ENCODE peak calls at places on chromosomes 12 and 14, in eight cellular contexts. I, X, R, D, O, M, F and J are unnamed samples.

GRCh38 chr14:60151715-60152114 is 13.5 kb downstream of the DHRS7 start:
- DNase-seq in I (peak; percentile 80), X (peak; percentile 97), R (peak; percentile 50), D (peak; percentile 84), O (peak; percentile 77), M (no peak), F (peak; percentile 100), J (peak; percentile 67)

GRCh38 chr12:5568325-5568981 is 136.5 kb downstream of the NTF3 start:
- DNase-seq in I (no peak), X (no peak), R (peak; percentile 43), D (no peak), O (peak; percentile 39), M (no peak), F (no peak), J (no peak)

GRCh38 chr12:100995771-100996170 is 201.2 kb downstream of the ANO4 start:
- DNase-seq in I (no peak), X (no peak), R (no peak), D (no peak), O (no peak), M (no peak), F (no peak), J (peak; percentile 66)

GRCh38 chr12:125999643-126000042 is 934.4 kb downstream of the AACS start:
- DNase-seq in I (no peak), X (no peak), R (no peak), D (no peak), O (no peak), M (no peak), F (no peak), J (no peak)

GRCh38 chr12:6435941-6436715 is 8.6 kb upstream of the CD27 start:
- DNase-seq in I (no peak), X (no peak), R (no peak), D (no peak), O (no peak), M (no peak), F (no peak), J (no peak)

GRCh38 chr12:25950329-25951115 is 8.0 kb upstream of the RASSF8 start:
- DNase-seq in I (no peak), X (peak; percentile 73), R (no peak), D (peak; percentile 73), O (peak; percentile 36), M (no peak), F (peak; percentile 88), J (no peak)

GRCh38 chr14:60724080-60724618 is at the start of gene SIX4:
- DNase-seq in I (peak; percentile 89), X (peak; percentile 93), R (peak; percentile 87), D (peak; percentile 92), O (peak; percentile 93), M (peak; percentile 77), F (peak; percentile 98), J (peak; percentile 83)

GRCh38 chr12:30268036-30268435 is 427.6 kb downstream of the IPO8 start:
- DNase-seq in I (no peak), X (peak; percentile 6), R (no peak), D (no peak), O (no peak), M (no peak), F (no peak), J (peak; percentile 66)

GRCh38 chr12:120101617-120102016 is 14.9 kb downstream of the RAB35 start:
- DNase-seq in I (no peak), X (no peak), R (no peak), D (no peak), O (no peak), M (no peak), F (no peak), J (no peak)

GRCh38 chr14:21102472-21103164 is 1.8 kb downstream of the TMEM253 start:
- DNase-seq in I (no peak), X (no peak), R (no peak), D (no peak), O (no peak), M (no peak), F (no peak), J (no peak)

GRCh38 chr12:27631365-27631764 is 64.9 kb upstream of the REP15 start:
- DNase-seq in I (no peak), X (no peak), R (no peak), D (no peak), O (no peak), M (no peak), F (no peak), J (no peak)
- TF ChIP-seq EZH2 in I (no peak), X (no peak), R (no peak), D (no peak), O (no peak), M (no peak), F (no peak), J (no peak)

DNA sequence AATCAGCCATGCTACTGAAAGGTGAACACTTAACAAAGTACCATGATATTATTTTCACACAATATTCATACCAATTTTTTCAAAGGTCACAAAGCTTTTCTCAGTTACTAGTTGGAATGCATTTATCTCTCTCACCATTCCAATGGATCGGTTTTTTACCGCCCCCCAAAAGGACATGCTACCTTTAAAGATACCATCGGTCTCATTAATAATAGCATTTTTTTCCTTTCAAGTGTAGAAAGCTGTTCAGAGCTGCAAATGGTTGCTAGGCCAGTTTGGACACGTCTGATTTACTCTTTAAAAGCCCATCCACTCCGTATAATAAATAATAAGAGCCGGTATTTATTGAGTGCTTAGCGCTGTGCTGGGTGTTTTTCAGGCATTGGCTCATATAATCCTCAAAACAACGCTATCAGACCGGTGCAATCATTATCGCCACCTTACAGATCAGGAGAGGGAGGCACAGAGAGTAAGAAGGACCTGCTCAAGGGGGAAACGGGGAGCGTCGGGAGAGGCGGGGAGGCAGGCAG is 35.0 kb upstream of the STON2 start:
- DNase-seq in I (no peak), X (no peak), R (no peak), D (no peak), O (no peak), M (no peak), F (no peak), J (no peak)
- TF ChIP-seq EZH2 in I (no peak), X (peak; percentile 93), R (no peak), D (no peak), O (no peak), M (no peak), F (no peak), J (no peak)

GRCh38 chr14:69573205-69573840 is 1.3 kb downstream of the CCDC177 start:
- DNase-seq in I (no peak), X (peak; percentile 33), R (no peak), D (no peak), O (no peak), M (peak; percentile 48), F (no peak), J (no peak)
- TF ChIP-seq EZH2 in I (peak; percentile 100), X (peak; percentile 83), R (no peak), D (no peak), O (no peak), M (no peak), F (no peak), J (no peak)

GRCh38 chr12:92199846-92200576 is 54.4 kb upstream of the BTG1 start:
- DNase-seq in I (peak; percentile 69), X (peak; percentile 40), R (no peak), D (no peak), O (no peak), M (no peak), F (no peak), J (no peak)
- TF ChIP-seq EZH2 in I (no peak), X (no peak), R (no peak), D (no peak), O (no peak), M (no peak), F (no peak), J (no peak)

GRCh38 chr14:24080888-24081738 is 9.8 kb downstream of the CPNE6 start:
- DNase-seq in I (no peak), X (peak; percentile 61), R (peak; percentile 67), D (peak; percentile 43), O (no peak), M (peak; percentile 81), F (peak; percentile 59), J (peak; percentile 8)
- TF ChIP-seq EZH2 in I (peak; percentile 22), X (no peak), R (no peak), D (no peak), O (no peak), M (peak; percentile 43), F (no peak), J (peak; percentile 65)

GRCh38 chr12:57864811-57865751 is 18.6 kb upstream of the CTDSP2 start:
- DNase-seq in I (peak; percentile 81), X (peak; percentile 95), R (peak; percentile 87), D (peak; percentile 74), O (peak; percentile 54), M (peak; percentile 73), F (peak; percentile 77), J (peak; percentile 78)
- TF ChIP-seq EZH2 in I (no peak), X (no peak), R (no peak), D (no peak), O (no peak), M (peak; percentile 52), F (no peak), J (no peak)

GRCh38 chr12:58365087-58365390 is 423.7 kb downstream of the ATP23 start:
- DNase-seq in I (no peak), X (no peak), R (no peak), D (no peak), O (no peak), M (no peak), F (no peak), J (no peak)
- TF ChIP-seq EZH2 in I (no peak), X (no peak), R (no peak), D (no peak), O (no peak), M (no peak), F (no peak), J (no peak)

GRCh38 chr12:49904601-49905000 is 901 bp upstream of the FAIM2 start:
- DNase-seq in I (no peak), X (no peak), R (no peak), D (no peak), O (no peak), M (no peak), F (no peak), J (no peak)
- TF ChIP-seq EZH2 in I (no peak), X (no peak), R (no peak), D (no peak), O (no peak), M (no peak), F (no peak), J (no peak)

DNA sequence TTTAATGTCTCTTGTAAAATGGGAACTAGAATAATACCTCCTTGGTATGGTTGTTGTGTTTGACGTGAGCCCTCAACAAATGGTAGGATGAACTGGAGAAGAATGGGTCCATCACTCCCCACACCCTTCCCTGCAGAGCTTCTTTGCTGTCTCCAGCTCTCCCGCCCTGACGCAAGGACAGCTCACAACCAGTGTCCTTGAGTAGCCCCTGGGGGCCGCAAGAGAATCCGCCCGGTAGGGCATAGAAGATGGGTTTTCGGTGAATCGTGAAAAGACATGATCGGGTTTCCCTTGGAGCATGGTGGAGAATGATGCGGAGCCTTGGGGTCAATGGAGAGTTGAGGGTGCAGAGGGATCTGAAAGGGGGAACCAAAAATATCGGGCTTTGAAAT is 6.1 kb upstream of the PAX9 start:
- DNase-seq in I (no peak), X (no peak), R (no peak), D (no peak), O (no peak), M (no peak), F (no peak), J (no peak)
- TF ChIP-seq EZH2 in I (no peak), X (peak; percentile 62), R (peak; percentile 61), D (no peak), O (no peak), M (peak; percentile 13), F (no peak), J (no peak)